ENCODE peak calls at places on chromosome X, in nine cellular contexts. K, A, Q, U, E, W, D, F and T are unnamed samples.

GRCh38 chrX:3144651-3145050 is 103.4 kb downstream of the ARSF start:
- DNase-seq in F (no peak), A (no peak), Q (no peak), K (no peak), D (no peak), U (no peak), E (no peak), W (no peak), T (no peak)

GRCh38 chrX:13373027-13373806 is 53.4 kb upstream of the ATXN3L start:
- DNase-seq in Q (no peak), U (no peak), D (no peak), F (no peak), W (no peak), E (no peak), A (no peak), K (no peak), T (no peak)

GRCh38 chrX:36908801-36909403 is 99.3 kb upstream of the FAM47C start:
- DNase-seq in U (no peak), W (peak), K (no peak), D (no peak), F (no peak), E (no peak), Q (no peak), A (no peak), T (no peak)

GRCh38 chrX:148135738-148136137 is 154.6 kb downstream of the FMR1NB start:
- DNase-seq in U (no peak), D (no peak), K (no peak), E (no peak), F (no peak), W (peak), A (no peak), Q (no peak), T (no peak)

GRCh38 chrX:36198575-36198974 is 279.0 kb downstream of the CFAP47 start:
- DNase-seq in W (no peak), D (no peak), F (no peak), K (no peak), E (no peak), A (no peak), U (no peak), Q (no peak), T (no peak)

GRCh38 chrX:71870337-71871098 is 40.1 kb upstream of the NHSL2 start:
- DNase-seq in A (no peak), D (no peak), K (no peak), Q (no peak), F (no peak), W (peak), U (no peak), E (no peak), T (no peak)

GRCh38 chrX:140050906-140051305 is 85.6 kb upstream of the CXorf66 start:
- DNase-seq in Q (no peak), A (no peak), K (no peak), W (peak), U (no peak), F (no peak), E (no peak), D (no peak), T (no peak)

GRCh38 chrX:120732879-120733278 is 103.0 kb upstream of the C1GALT1C1 start:
- DNase-seq in D (no peak), W (no peak), U (no peak), Q (no peak), K (no peak), A (no peak), F (no peak), E (no peak), T (no peak)

GRCh38 chrX:118353081-118353850 is 7.4 kb downstream of the WDR44 start:
- DNase-seq in D (no peak), A (no peak), E (peak), F (no peak), Q (no peak), K (no peak), W (no peak), U (no peak), T (no peak)

GRCh38 chrX:124940536-124940935 is 379.1 kb upstream of the TEX13C start:
- DNase-seq in Q (no peak), U (no peak), E (no peak), A (no peak), W (no peak), F (no peak), K (no peak), D (no peak), T (no peak)

GRCh38 chrX:149004936-149005335 is 500.2 kb downstream of the IDS start:
- DNase-seq in E (no peak), D (no peak), A (no peak), Q (no peak), W (no peak), F (no peak), U (no peak), K (no peak), T (no peak)

GRCh38 chrX:37302569-37302968 is 46.6 kb upstream of the PRRG1 start:
- DNase-seq in A (no peak), F (no peak), U (peak), D (no peak), E (no peak), W (peak), Q (no peak), K (no peak), T (no peak)

GRCh38 chrX:37470711-37471110 is 100.8 kb upstream of the LANCL3 start:
- DNase-seq in Q (no peak), D (no peak), E (no peak), W (peak), K (no peak), F (no peak), U (no peak), A (no peak), T (no peak)

GRCh38 chrX:41781500-41781899 is 57.5 kb downstream of the GPR82 start:
- DNase-seq in A (no peak), D (no peak), E (peak), Q (no peak), W (peak), U (no peak), K (no peak), F (no peak), T (no peak)

GRCh38 chrX:109862386-109862910 is 129.4 kb upstream of the ACSL4 start:
- DNase-seq in W (no peak), Q (no peak), F (no peak), U (no peak), A (no peak), E (no peak), D (no peak), K (no peak), T (no peak)

GRCh38 chrX:47574096-47574553 is 8.1 kb upstream of the TIMP1 start:
- DNase-seq in W (no peak), A (no peak), E (no peak), D (no peak), U (no peak), K (no peak), Q (no peak), F (no peak), T (no peak)

GRCh38 chrX:98380556-98380955 is 1496.8 kb downstream of the RPA4 start:
- DNase-seq in E (no peak), Q (no peak), A (no peak), K (no peak), U (no peak), F (no peak), D (no peak), W (no peak), T (no peak)

GRCh38 chrX:14039344-14039743 is 9.7 kb upstream of the GEMIN8 start:
- DNase-seq in D (peak), E (peak), Q (no peak), K (peak), U (peak), A (no peak), F (no peak), W (peak), T (peak)

GRCh38 chrX:115589419-115589818 is 28.4 kb downstream of the PLS3 start:
- DNase-seq in E (no peak), Q (no peak), D (no peak), K (no peak), U (no peak), A (no peak), F (no peak), W (peak), T (no peak)

GRCh38 chrX:3548743-3549441 is 164.6 kb downstream of the PRKX start:
- DNase-seq in U (no peak), K (no peak), D (no peak), F (no peak), E (no peak), W (peak), Q (no peak), A (no peak), T (no peak)

GRCh38 chrX:45142185-45142584 is 58.5 kb downstream of the DIPK2B start:
- DNase-seq in U (no peak), F (no peak), E (no peak), Q (no peak), D (no peak), K (no peak), W (peak), A (no peak), T (no peak)

GRCh38 chrX:101388604-101389003 is 2.2 kb upstream of the RPL36A start:
- DNase-seq in A (no peak), W (no peak), K (no peak), U (no peak), E (no peak), Q (no peak), F (no peak), D (no peak), T (no peak)

GRCh38 chrX:119194631-119195030 is 41.5 kb upstream of the PGRMC1 start:
- DNase-seq in A (no peak), D (no peak), E (no peak), U (no peak), K (no peak), W (peak), F (no peak), Q (no peak), T (no peak)

GRCh38 chrX:153669174-153669890 is 4.3 kb downstream of the PNCK start:
- DNase-seq in F (no peak), W (peak), A (no peak), Q (no peak), U (no peak), E (peak), D (peak), K (no peak), T (peak)

GRCh38 chrX:113274801-113275200 is 434.2 kb upstream of the AMOT start:
- DNase-seq in W (no peak), U (no peak), Q (no peak), K (no peak), D (no peak), A (no peak), F (no peak), E (no peak), T (no peak)

GRCh38 chrX:37353646-37354045 is 4.5 kb downstream of the PRRG1 start:
- DNase-seq in K (no peak), A (no peak), D (no peak), U (no peak), W (no peak), Q (no peak), E (no peak), F (no peak), T (no peak)

GRCh38 chrX:132984058-132984650 is 25.7 kb upstream of the HS6ST2 start:
- DNase-seq in K (no peak), W (no peak), A (no peak), E (no peak), Q (no peak), U (no peak), F (no peak), D (no peak), T (no peak)

GRCh38 chrX:53196678-53197077 is 28.3 kb downstream of the KDM5C start:
- DNase-seq in A (no peak), Q (no peak), K (no peak), U (no peak), E (no peak), W (no peak), D (no peak), F (no peak), T (no peak)

GRCh38 chrX:24014388-24015018 is 12.5 kb downstream of the KLHL15 start:
- DNase-seq in K (no peak), U (no peak), Q (no peak), E (no peak), D (peak), F (no peak), W (no peak), A (no peak), T (peak)

GRCh38 chrX:16882702-16883486 is 12.7 kb upstream of the RBBP7 start:
- DNase-seq in D (peak), W (peak), Q (no peak), U (peak), E (peak), K (peak), A (peak), F (peak), T (peak)

GRCh38 chrX:68083510-68083909 is 349.8 kb downstream of the OPHN1 start:
- DNase-seq in E (no peak), A (no peak), F (no peak), K (no peak), W (no peak), D (no peak), Q (no peak), U (no peak), T (no peak)

GRCh38 chrX:133742602-133743305 is 242.6 kb downstream of the GPC3 start:
- DNase-seq in Q (no peak), W (no peak), A (no peak), F (no peak), K (no peak), D (no peak), U (no peak), E (no peak), T (no peak)